ENCODE peak calls at places on chromosomes 6 and 20, in seven cellular contexts. One of them, this sample, is unnamed.

GRCh38 chr6:161434331-161434730 is 160.5 kb upstream of the AGPAT4 start:
- DNase-seq in GM12878: no peak
- DNase-seq in H1: no peak
- DNase-seq in HepG2: no peak
- DNase-seq in SK-N-SH: no peak
- DNase-seq in K562: no peak
- DNase-seq in GM12892: no peak
- DNase-seq in this sample: no peak

GRCh38 chr6:11009353-11009752 is 34.8 kb downstream of the ELOVL2 start:
- DNase-seq in GM12878: no peak
- DNase-seq in H1: no peak
- DNase-seq in HepG2: peak
- DNase-seq in SK-N-SH: no peak
- DNase-seq in K562: no peak
- DNase-seq in GM12892: no peak
- DNase-seq in this sample: peak

GRCh38 chr6:85660181-85660611 is 17.5 kb upstream of the SYNCRIP start:
- DNase-seq in GM12878: no peak
- DNase-seq in H1: no peak
- DNase-seq in HepG2: peak
- DNase-seq in SK-N-SH: peak
- DNase-seq in K562: no peak
- DNase-seq in GM12892: no peak
- DNase-seq in this sample: no peak

GRCh38 chr20:62860924-62861691 is 514 bp downstream of the TCFL5 start:
- DNase-seq in GM12878: no peak
- DNase-seq in H1: no peak
- DNase-seq in HepG2: no peak
- DNase-seq in SK-N-SH: peak
- DNase-seq in K562: peak
- DNase-seq in GM12892: no peak
- DNase-seq in this sample: no peak

GRCh38 chr6:21133902-21134301 is 459.6 kb upstream of the SOX4 start:
- DNase-seq in GM12878: no peak
- DNase-seq in H1: no peak
- DNase-seq in HepG2: no peak
- DNase-seq in SK-N-SH: no peak
- DNase-seq in K562: no peak
- DNase-seq in GM12892: no peak
- DNase-seq in this sample: no peak

GRCh38 chr6:103231185-103231584 is 1628.5 kb downstream of the HACE1 start:
- DNase-seq in GM12878: no peak
- DNase-seq in H1: no peak
- DNase-seq in HepG2: no peak
- DNase-seq in SK-N-SH: no peak
- DNase-seq in K562: no peak
- DNase-seq in GM12892: no peak
- DNase-seq in this sample: no peak

GRCh38 chr6:87932361-87932760 is 115.3 kb upstream of the SPACA1 start:
- DNase-seq in GM12878: no peak
- DNase-seq in H1: no peak
- DNase-seq in HepG2: peak
- DNase-seq in SK-N-SH: no peak
- DNase-seq in K562: no peak
- DNase-seq in GM12892: no peak
- DNase-seq in this sample: no peak

GRCh38 chr6:25166955-25167753 is 112.0 kb upstream of the CARMIL1 start:
- DNase-seq in GM12878: no peak
- DNase-seq in H1: no peak
- DNase-seq in HepG2: no peak
- DNase-seq in SK-N-SH: peak
- DNase-seq in K562: no peak
- DNase-seq in GM12892: no peak
- DNase-seq in this sample: no peak

GRCh38 chr6:25179051-25179778 is 100.0 kb upstream of the CARMIL1 start:
- DNase-seq in GM12878: no peak
- DNase-seq in H1: no peak
- DNase-seq in HepG2: no peak
- DNase-seq in SK-N-SH: no peak
- DNase-seq in K562: no peak
- DNase-seq in GM12892: no peak
- DNase-seq in this sample: no peak

GRCh38 chr20:18902181-18902725 is 88.7 kb downstream of the SCP2D1 start:
- DNase-seq in GM12878: no peak
- DNase-seq in H1: no peak
- DNase-seq in HepG2: no peak
- DNase-seq in SK-N-SH: no peak
- DNase-seq in K562: no peak
- DNase-seq in GM12892: no peak
- DNase-seq in this sample: no peak

GRCh38 chr20:38325905-38326304 is 20.4 kb upstream of the LBP start:
- DNase-seq in GM12878: no peak
- DNase-seq in H1: no peak
- DNase-seq in HepG2: no peak
- DNase-seq in SK-N-SH: no peak
- DNase-seq in K562: no peak
- DNase-seq in GM12892: no peak
- DNase-seq in this sample: no peak

GRCh38 chr20:60428651-60429050 is 470.4 kb downstream of the CDH26 start:
- DNase-seq in GM12878: no peak
- DNase-seq in H1: no peak
- DNase-seq in HepG2: no peak
- DNase-seq in SK-N-SH: no peak
- DNase-seq in K562: no peak
- DNase-seq in GM12892: no peak
- DNase-seq in this sample: no peak

GRCh38 chr20:1669304-1669703 is 11.7 kb upstream of the SIRPG start:
- DNase-seq in GM12878: no peak
- DNase-seq in H1: no peak
- DNase-seq in HepG2: no peak
- DNase-seq in SK-N-SH: no peak
- DNase-seq in K562: no peak
- DNase-seq in GM12892: no peak
- DNase-seq in this sample: no peak

GRCh38 chr6:168239374-168239773 is 80.2 kb downstream of the DACT2 start:
- DNase-seq in GM12878: no peak
- DNase-seq in H1: no peak
- DNase-seq in HepG2: no peak
- DNase-seq in SK-N-SH: no peak
- DNase-seq in K562: no peak
- DNase-seq in GM12892: no peak
- DNase-seq in this sample: no peak

GRCh38 chr6:147238164-147238563 is 33.9 kb downstream of the STXBP5 start:
- DNase-seq in GM12878: no peak
- DNase-seq in H1: no peak
- DNase-seq in HepG2: no peak
- DNase-seq in SK-N-SH: no peak
- DNase-seq in K562: no peak
- DNase-seq in GM12892: no peak
- DNase-seq in this sample: no peak

GRCh38 chr20:38201356-38201755 is 36.3 kb upstream of the TGM2 start:
- DNase-seq in GM12878: no peak
- DNase-seq in H1: no peak
- DNase-seq in HepG2: no peak
- DNase-seq in SK-N-SH: no peak
- DNase-seq in K562: peak
- DNase-seq in GM12892: no peak
- DNase-seq in this sample: no peak

GRCh38 chr20:60363698-60364097 is 405.5 kb downstream of the CDH26 start:
- DNase-seq in GM12878: no peak
- DNase-seq in H1: no peak
- DNase-seq in HepG2: no peak
- DNase-seq in SK-N-SH: no peak
- DNase-seq in K562: no peak
- DNase-seq in GM12892: no peak
- DNase-seq in this sample: no peak

GRCh38 chr6:167200806-167201205 is 43.0 kb upstream of the GPR31 start:
- DNase-seq in GM12878: no peak
- DNase-seq in H1: no peak
- DNase-seq in HepG2: peak
- DNase-seq in SK-N-SH: no peak
- DNase-seq in K562: no peak
- DNase-seq in GM12892: no peak
- DNase-seq in this sample: no peak

GRCh38 chr20:46367967-46368901 is 38.2 kb downstream of the ELMO2 start:
- DNase-seq in GM12878: no peak
- DNase-seq in H1: no peak
- DNase-seq in HepG2: peak
- DNase-seq in SK-N-SH: no peak
- DNase-seq in K562: peak
- DNase-seq in GM12892: no peak
- DNase-seq in this sample: no peak

GRCh38 chr6:25290306-25291060 is 11.3 kb downstream of the CARMIL1 start:
- DNase-seq in GM12878: no peak
- DNase-seq in H1: no peak
- DNase-seq in HepG2: no peak
- DNase-seq in SK-N-SH: no peak
- DNase-seq in K562: no peak
- DNase-seq in GM12892: no peak
- DNase-seq in this sample: no peak

GRCh38 chr6:30507849-30508843 is 18.8 kb downstream of the HLA-E start:
- DNase-seq in GM12878: no peak
- DNase-seq in H1: no peak
- DNase-seq in HepG2: no peak
- DNase-seq in SK-N-SH: no peak
- DNase-seq in K562: no peak
- DNase-seq in GM12892: no peak
- DNase-seq in this sample: no peak

GRCh38 chr20:38173237-38174156 is 8.4 kb upstream of the TGM2 start:
- DNase-seq in GM12878: no peak
- DNase-seq in H1: no peak
- DNase-seq in HepG2: peak
- DNase-seq in SK-N-SH: no peak
- DNase-seq in K562: peak
- DNase-seq in GM12892: no peak
- DNase-seq in this sample: no peak

GRCh38 chr6:52208612-52209011 is 22.4 kb downstream of the IL17A start:
- DNase-seq in GM12878: no peak
- DNase-seq in H1: no peak
- DNase-seq in HepG2: no peak
- DNase-seq in SK-N-SH: no peak
- DNase-seq in K562: no peak
- DNase-seq in GM12892: no peak
- DNase-seq in this sample: no peak

GRCh38 chr6:40937491-40937890 is 101.5 kb downstream of the UNC5CL start:
- DNase-seq in GM12878: no peak
- DNase-seq in H1: no peak
- DNase-seq in HepG2: no peak
- DNase-seq in SK-N-SH: no peak
- DNase-seq in K562: no peak
- DNase-seq in GM12892: no peak
- DNase-seq in this sample: no peak

GRCh38 chr6:134146268-134147032 is 94.0 kb upstream of the SLC2A12 start:
- DNase-seq in GM12878: no peak
- DNase-seq in H1: no peak
- DNase-seq in HepG2: no peak
- DNase-seq in SK-N-SH: no peak
- DNase-seq in K562: no peak
- DNase-seq in GM12892: no peak
- DNase-seq in this sample: no peak

GRCh38 chr6:134147033-134147533 is 94.7 kb upstream of the SLC2A12 start:
- DNase-seq in GM12878: no peak
- DNase-seq in H1: no peak
- DNase-seq in HepG2: no peak
- DNase-seq in SK-N-SH: no peak
- DNase-seq in K562: no peak
- DNase-seq in GM12892: no peak
- DNase-seq in this sample: no peak

GRCh38 chr6:134148566-134148965 is 96.1 kb upstream of the SLC2A12 start:
- DNase-seq in GM12878: no peak
- DNase-seq in H1: no peak
- DNase-seq in HepG2: no peak
- DNase-seq in SK-N-SH: no peak
- DNase-seq in K562: no peak
- DNase-seq in GM12892: no peak
- DNase-seq in this sample: no peak

DNA sequence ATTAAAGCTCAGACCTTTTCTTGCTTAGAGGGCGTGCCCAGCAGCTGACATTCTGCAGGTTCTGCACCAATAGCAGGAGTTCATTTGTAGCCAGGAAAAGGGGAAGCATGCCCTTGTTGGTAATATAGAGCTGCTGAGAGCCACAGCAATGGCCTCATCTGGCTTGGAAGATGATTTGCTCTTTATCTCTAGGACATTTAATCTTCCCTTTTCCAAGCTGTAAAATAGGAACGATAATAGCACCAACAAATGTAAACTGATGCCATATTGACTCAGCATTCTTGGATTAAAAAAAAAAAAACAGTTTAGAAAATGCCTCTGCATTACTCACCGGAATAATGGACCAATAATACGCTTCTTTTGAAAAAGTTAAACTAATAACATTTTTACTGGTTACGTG is 93.4 kb upstream of the SLC2A12 start:
- DNase-seq in GM12878: no peak
- DNase-seq in H1: no peak
- DNase-seq in HepG2: no peak
- DNase-seq in SK-N-SH: no peak
- DNase-seq in K562: no peak
- DNase-seq in GM12892: no peak
- DNase-seq in this sample: no peak
- TF ChIP-seq TAF1 in GM12878: no peak
- TF ChIP-seq TAF1 in H1: no peak
- TF ChIP-seq TAF1 in HepG2: no peak
- TF ChIP-seq TAF1 in SK-N-SH: no peak
- TF ChIP-seq TAF1 in K562: no peak
- TF ChIP-seq TAF1 in GM12892: no peak
- TF ChIP-seq TAF1 in this sample: no peak

DNA sequence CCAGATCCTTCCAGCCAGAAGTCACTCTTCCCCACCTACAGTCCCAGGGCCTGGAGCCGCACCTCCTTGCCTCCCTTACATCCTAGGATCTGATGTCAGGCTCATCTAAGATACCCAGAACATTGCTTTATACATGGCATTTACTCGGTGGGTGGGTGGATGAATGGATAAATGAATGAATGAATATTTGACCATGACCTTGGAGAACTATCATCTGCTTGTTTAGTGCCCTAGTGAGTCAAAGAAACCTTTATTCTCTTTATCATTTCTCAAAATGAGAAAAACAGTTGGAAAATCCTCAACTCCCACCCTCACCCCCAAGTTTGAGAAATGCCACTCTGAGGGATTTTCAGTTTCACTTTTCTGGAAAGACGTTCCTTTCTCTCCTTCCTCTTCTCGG is 56.0 kb downstream of the DAAM2 start:
- DNase-seq in GM12878: no peak
- DNase-seq in H1: no peak
- DNase-seq in HepG2: no peak
- DNase-seq in SK-N-SH: no peak
- DNase-seq in K562: no peak
- DNase-seq in GM12892: no peak
- DNase-seq in this sample: no peak
- TF ChIP-seq TAF1 in GM12878: no peak
- TF ChIP-seq TAF1 in H1: no peak
- TF ChIP-seq TAF1 in HepG2: no peak
- TF ChIP-seq TAF1 in SK-N-SH: no peak
- TF ChIP-seq TAF1 in K562: no peak
- TF ChIP-seq TAF1 in GM12892: no peak
- TF ChIP-seq TAF1 in this sample: no peak

GRCh38 chr20:2800590-2801458 is at the start of gene CPXM1:
- DNase-seq in GM12878: no peak
- DNase-seq in H1: no peak
- DNase-seq in HepG2: peak
- DNase-seq in SK-N-SH: peak
- DNase-seq in K562: peak
- DNase-seq in GM12892: no peak
- DNase-seq in this sample: no peak
- TF ChIP-seq TAF1 in GM12878: no peak
- TF ChIP-seq TAF1 in H1: peak
- TF ChIP-seq TAF1 in HepG2: no peak
- TF ChIP-seq TAF1 in SK-N-SH: no peak
- TF ChIP-seq TAF1 in K562: no peak
- TF ChIP-seq TAF1 in GM12892: no peak
- TF ChIP-seq TAF1 in this sample: no peak

GRCh38 chr6:109962271-109962670 is 15.8 kb upstream of the GPR6 start:
- DNase-seq in GM12878: no peak
- DNase-seq in H1: no peak
- DNase-seq in HepG2: no peak
- DNase-seq in SK-N-SH: no peak
- DNase-seq in K562: no peak
- DNase-seq in GM12892: no peak
- DNase-seq in this sample: no peak
- TF ChIP-seq TAF1 in GM12878: no peak
- TF ChIP-seq TAF1 in H1: no peak
- TF ChIP-seq TAF1 in HepG2: no peak
- TF ChIP-seq TAF1 in SK-N-SH: no peak
- TF ChIP-seq TAF1 in K562: no peak
- TF ChIP-seq TAF1 in GM12892: no peak
- TF ChIP-seq TAF1 in this sample: no peak